ENCODE peak calls at places on chromosomes 16 and 17, in six cellular contexts. U is psoas muscle, Y is fibroblast of lung, D is small intestine, A is GM23338, G is mesendoderm. O is an unnamed sample.
A peak's percentile ranks its signal among the peaks of the same experiment; 100 is the strongest.

GRCh38 chr17:38464723-38465419 is 36.6 kb downstream of the ARHGAP23 start:
- DNase-seq in A (peak; percentile 21), G (no peak), D (no peak), Y (peak; percentile 96), U (peak; percentile 89), O (peak; percentile 54)

GRCh38 chr16:53159781-53160436 is 105.1 kb downstream of the CHD9 start:
- DNase-seq in D (peak; percentile 62), Y (peak; percentile 74), G (peak; percentile 68), A (peak; percentile 79), U (no peak), O (peak; percentile 35)

GRCh38 chr16:81716478-81717210 is 62.4 kb upstream of the PLCG2 start:
- DNase-seq in Y (no peak), D (no peak), A (no peak), U (no peak), G (no peak), O (no peak)

GRCh38 chr16:64626771-64627170 is 495.1 kb downstream of the CDH11 start:
- DNase-seq in A (no peak), D (no peak), U (no peak), Y (no peak), G (no peak), O (no peak)

GRCh38 chr17:44002141-44002848 is 2.1 kb upstream of the NAGS start:
- DNase-seq in G (no peak), A (no peak), D (no peak), U (no peak), Y (peak; percentile 88), O (no peak)

GRCh38 chr16:8645141-8645521 is 23.6 kb downstream of the METTL22 start:
- DNase-seq in U (no peak), A (no peak), G (no peak), Y (no peak), D (no peak), O (no peak)

GRCh38 chr16:68064791-68065365 is 20.3 kb upstream of the NFATC3 start:
- DNase-seq in G (peak; percentile 77), A (peak; percentile 82), Y (peak; percentile 71), U (peak; percentile 78), D (peak; percentile 69), O (peak; percentile 77)

GRCh38 chr17:38881600-38882191 is 11.8 kb downstream of the LASP1 start:
- DNase-seq in G (no peak), A (no peak), U (peak; percentile 75), Y (peak; percentile 88), D (no peak), O (peak; percentile 68)

GRCh38 chr17:64229815-64230550 is 33.1 kb downstream of the TEX2 start:
- DNase-seq in U (no peak), D (no peak), G (no peak), Y (no peak), A (no peak), O (no peak)

GRCh38 chr17:47604268-47604927 is 45.3 kb upstream of the KPNB1 start:
- DNase-seq in G (no peak), Y (peak; percentile 81), A (no peak), U (no peak), D (no peak), O (no peak)

GRCh38 chr17:80688994-80689635 is 144.5 kb downstream of the RPTOR start:
- DNase-seq in A (no peak), U (no peak), D (no peak), G (no peak), Y (no peak), O (no peak)

GRCh38 chr17:67156269-67157199 is 88.5 kb downstream of the HELZ start:
- DNase-seq in U (no peak), Y (no peak), A (peak; percentile 22), G (peak; percentile 30), D (no peak), O (no peak)

GRCh38 chr17:28575126-28575795 is 1.4 kb downstream of the ALDOC start:
- DNase-seq in G (peak; percentile 42), Y (no peak), U (no peak), A (peak; percentile 15), D (no peak), O (no peak)

GRCh38 chr17:27855454-27855853 is 37.7 kb downstream of the LYRM9 start:
- DNase-seq in U (no peak), D (no peak), G (no peak), A (no peak), Y (no peak), O (no peak)

GRCh38 chr17:71753070-71753469 is 367.8 kb upstream of the SOX9 start:
- DNase-seq in A (no peak), D (no peak), Y (no peak), G (no peak), U (no peak), O (no peak)

GRCh38 chr16:73047536-73048291 is at the start of gene ZFHX3:
- DNase-seq in G (peak; percentile 67), A (peak; percentile 87), D (peak; percentile 63), Y (peak; percentile 68), U (peak; percentile 81), O (peak; percentile 83)

GRCh38 chr16:50718061-50718760 is 23.7 kb upstream of the CYLD start:
- DNase-seq in G (no peak), D (no peak), A (no peak), U (no peak), Y (no peak), O (no peak)

GRCh38 chr17:27457731-27458523 is 1.7 kb downstream of the KSR1 start:
- DNase-seq in A (peak; percentile 45), D (no peak), U (no peak), G (peak; percentile 62), Y (peak; percentile 62), O (no peak)

GRCh38 chr16:57639172-57639571 is 10.7 kb downstream of the ADGRG1 start:
- DNase-seq in G (peak; percentile 89), D (no peak), A (peak; percentile 90), U (no peak), Y (peak; percentile 43), O (no peak)

GRCh38 chr16:11658896-11659708 is 9.2 kb upstream of the SNN start:
- DNase-seq in U (no peak), Y (peak; percentile 30), A (peak; percentile 35), D (peak; percentile 48), G (no peak), O (no peak)

GRCh38 chr17:63635787-63636186 is 13.6 kb downstream of the MAP3K3 start:
- DNase-seq in G (no peak), D (no peak), U (no peak), A (no peak), Y (no peak), O (no peak)

GRCh38 chr17:65487990-65488389 is 73.5 kb downstream of the AXIN2 start:
- DNase-seq in G (no peak), Y (no peak), U (no peak), A (no peak), D (no peak), O (no peak)

GRCh38 chr17:53499277-53499676 is 323.4 kb upstream of the KIF2B start:
- DNase-seq in A (no peak), G (no peak), D (no peak), Y (no peak), U (no peak), O (no peak)

GRCh38 chr16:25155553-25156460 is 44.3 kb downstream of the LCMT1 start:
- DNase-seq in Y (no peak), G (no peak), D (no peak), U (no peak), A (no peak), O (no peak)

GRCh38 chr17:78687125-78687524 is 94.9 kb downstream of the CYTH1 start:
- DNase-seq in D (no peak), A (no peak), Y (no peak), G (no peak), U (no peak), O (no peak)

GRCh38 chr16:56013962-56014552 is 138.9 kb upstream of the CES5A start:
- DNase-seq in D (peak; percentile 5), A (peak; percentile 90), U (peak; percentile 22), Y (peak; percentile 0), G (peak; percentile 83), O (peak; percentile 22)

GRCh38 chr16:79047337-79047736 is 553.2 kb downstream of the MAF start:
- DNase-seq in U (no peak), Y (no peak), G (peak; percentile 30), D (peak; percentile 42), A (peak; percentile 50), O (no peak)

GRCh38 chr17:40579471-40579870 is 14.2 kb upstream of the CCR7 start:
- DNase-seq in Y (no peak), A (no peak), U (no peak), G (no peak), D (no peak), O (no peak)

GRCh38 chr17:40580140-40580539 is 14.9 kb upstream of the CCR7 start:
- DNase-seq in Y (no peak), G (no peak), U (no peak), A (no peak), D (no peak), O (no peak)

GRCh38 chr17:40577611-40578065 is 12.4 kb upstream of the CCR7 start:
- DNase-seq in D (no peak), U (no peak), G (no peak), Y (no peak), A (no peak), O (no peak)

DNA sequence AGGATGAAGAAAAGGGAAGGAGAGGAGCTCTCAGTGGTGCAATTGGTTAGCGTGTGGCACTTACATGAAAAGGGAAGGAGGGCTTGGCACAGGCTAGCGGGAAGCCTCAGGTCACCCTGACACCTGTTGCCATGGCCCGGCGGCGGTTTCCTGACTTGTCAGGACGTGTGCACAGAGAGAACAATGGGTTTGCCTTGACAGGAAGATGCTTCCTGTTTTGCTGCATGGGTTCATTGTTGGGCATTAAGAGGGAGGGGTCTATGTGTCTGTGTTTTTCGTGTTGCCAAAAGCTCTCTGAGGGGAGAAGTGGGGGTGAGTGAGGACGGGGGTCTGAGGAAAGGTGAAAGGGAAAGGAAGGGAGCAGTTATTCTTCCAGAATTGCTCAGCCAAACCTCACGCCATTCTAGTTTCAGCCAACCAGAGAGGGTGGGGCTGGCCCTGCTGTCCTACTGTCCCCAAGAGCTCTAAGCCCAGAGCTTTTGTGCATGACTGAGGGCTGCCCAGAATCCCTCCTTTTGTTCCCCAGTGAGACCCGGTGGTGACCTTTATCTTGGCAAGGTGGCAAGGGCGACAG is 17.1 kb upstream of the CCR7 start:
- DNase-seq in D (peak; percentile 37), A (peak; percentile 18), Y (no peak), U (peak; percentile 48), G (no peak), O (no peak)
- H3K4me3 ChIP-seq in D (no peak overlapping the region), A (no peak overlapping the region), Y (no peak overlapping the region), U (no peak overlapping the region), G (no peak overlapping the region), O (no peak overlapping the region)

DNA sequence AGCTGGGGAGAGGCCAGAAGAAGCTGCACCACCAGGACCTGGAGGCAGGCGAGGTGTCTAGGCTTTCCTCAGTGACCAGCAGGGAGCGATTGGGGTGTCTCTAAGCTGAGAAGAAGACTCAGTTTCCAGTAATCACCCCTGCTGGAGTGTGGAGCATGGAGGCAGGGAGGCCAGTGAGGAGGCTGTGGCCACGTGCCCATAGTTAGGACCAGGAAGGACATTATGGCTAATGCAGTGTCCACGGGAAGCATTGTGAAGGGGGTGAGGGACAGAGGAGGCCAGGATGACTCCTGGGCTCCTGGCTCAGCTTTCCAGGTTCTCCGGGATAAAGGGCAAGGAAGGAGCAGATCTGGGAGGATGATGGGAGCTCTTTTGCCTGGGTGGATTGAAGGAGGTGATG is 5.7 kb downstream of the KRT13 start:
- DNase-seq in A (no peak), D (no peak), Y (no peak), G (no peak), U (no peak), O (no peak)
- H3K4me3 ChIP-seq in A (no peak overlapping the region), D (no peak overlapping the region), Y (no peak overlapping the region), G (no peak overlapping the region), U (no peak overlapping the region), O (no peak overlapping the region)

GRCh38 chr17:76550712-76551615 is 11.1 kb downstream of the PRCD start:
- DNase-seq in Y (peak; percentile 62), A (peak; percentile 50), U (no peak), D (peak; percentile 29), G (peak; percentile 51), O (no peak)
- H3K4me3 ChIP-seq in Y (no peak overlapping the region), A (no peak overlapping the region), U (no peak overlapping the region), D (no peak overlapping the region), G (no peak overlapping the region), O (no peak overlapping the region)

GRCh38 chr17:32117399-32117798 is 24.9 kb upstream of the RHOT1 start:
- DNase-seq in Y (no peak), U (no peak), A (no peak), G (no peak), D (peak; percentile 49), O (no peak)
- H3K4me3 ChIP-seq in Y (no peak overlapping the region), U (no peak overlapping the region), A (no peak overlapping the region), G (no peak overlapping the region), D (no peak overlapping the region), O (no peak overlapping the region)